ENCODE peak calls at places on chromosomes 4 and X, in six cellular contexts. P, N, R, J, F and E are unnamed samples.

GRCh38 chrX:71919436-71919835 is 8.8 kb downstream of the NHSL2 start:
- DNase-seq in P (no peak), N (no peak), R (no peak), J (no peak), F (no peak), E (no peak)

GRCh38 chrX:107968623-107969022 is 13.5 kb downstream of the TEX13B start:
- DNase-seq in P (no peak), N (no peak), R (peak; percentile 1), J (no peak), F (no peak), E (peak; percentile 11)

GRCh38 chrX:74788545-74789086 is 136.6 kb downstream of the NEXMIF start:
- DNase-seq in P (no peak), N (no peak), R (no peak), J (no peak), F (no peak), E (no peak)

GRCh38 chr4:144288011-144288903 is 147.7 kb upstream of the GYPA start:
- DNase-seq in P (no peak), N (no peak), R (no peak), J (no peak), F (no peak), E (no peak)

GRCh38 chrX:142134533-142134932 is 70.6 kb downstream of the MAGEC2 start:
- DNase-seq in P (no peak), N (no peak), R (no peak), J (no peak), F (no peak), E (no peak)

GRCh38 chrX:150848914-150849365 is 49.5 kb downstream of the CD99L2 start:
- DNase-seq in P (no peak), N (no peak), R (no peak), J (no peak), F (no peak), E (peak; percentile 55)

GRCh38 chr4:168421671-168422070 is 58.6 kb downstream of the DDX60L start:
- DNase-seq in P (no peak), N (no peak), R (peak; percentile 8), J (no peak), F (no peak), E (peak; percentile 67)

GRCh38 chr4:10677796-10678497 is 6.6 kb downstream of the CLNK start:
- DNase-seq in P (no peak), N (peak; percentile 21), R (peak; percentile 6), J (no peak), F (no peak), E (no peak)

GRCh38 chr4:26787461-26788340 is 72.9 kb upstream of the STIM2 start:
- DNase-seq in P (no peak), N (no peak), R (peak; percentile 84), J (no peak), F (no peak), E (peak; percentile 85)

GRCh38 chrX:19747672-19748610 is 139.5 kb downstream of the SH3KBP1 start:
- DNase-seq in P (peak; percentile 62), N (no peak), R (no peak), J (peak; percentile 60), F (no peak), E (no peak)